ENCODE peak calls at places on chromosomes 11 and 22, in eight cellular contexts. V is AG10803, J is choroid plexus epithelial cell, U is ovary, R is heart left ventricle, A is fibroblast of lung, Y is fibroblast of pulmonary artery, T is bronchial epithelial cell. C is an unnamed sample.

GRCh38 chr22:26367402-26368245 is 61.4 kb upstream of the ASPHD2 start:
- DNase-seq in V (peak; percentile 39), A (peak; percentile 34), U (no peak), Y (peak; percentile 59), T (peak; percentile 45), J (peak; percentile 66), R (peak; percentile 8), C (peak; percentile 58)

GRCh38 chr22:40213478-40213877 is 35.8 kb downstream of the TNRC6B start:
- DNase-seq in A (no peak), R (no peak), T (no peak), U (no peak), V (no peak), J (peak; percentile 26), Y (peak; percentile 22), C (no peak)

GRCh38 chr11:84673753-84674152 is 953.4 kb downstream of the DLG2 start:
- DNase-seq in U (no peak), V (peak; percentile 4), A (peak; percentile 48), Y (no peak), R (no peak), T (peak; percentile 56), J (peak; percentile 1), C (peak; percentile 0)

GRCh38 chr22:49400866-49401598 is 426.6 kb downstream of the BRD1 start:
- DNase-seq in T (no peak), J (peak; percentile 16), Y (peak; percentile 1), U (no peak), A (no peak), V (no peak), R (no peak), C (no peak)

GRCh38 chr11:25247336-25247735 is 750.5 kb downstream of the LUZP2 start:
- DNase-seq in J (peak; percentile 10), V (no peak), Y (no peak), T (peak; percentile 63), A (peak; percentile 1), R (no peak), U (no peak), C (no peak)

GRCh38 chr11:42237701-42238235 is 778.3 kb upstream of the LRRC4C start:
- DNase-seq in J (peak; percentile 8), U (no peak), R (no peak), Y (peak; percentile 59), T (peak; percentile 17), A (peak; percentile 92), V (peak; percentile 44), C (peak; percentile 50)

GRCh38 chr11:117618956-117619355 is 178.1 kb downstream of the DSCAML1 start:
- DNase-seq in Y (no peak), R (no peak), A (no peak), T (no peak), U (no peak), J (no peak), V (no peak), C (no peak)

GRCh38 chr11:76233936-76234703 is 27.8 kb upstream of the WNT11 start:
- DNase-seq in J (peak; percentile 41), R (peak; percentile 65), A (peak; percentile 44), Y (peak; percentile 46), V (peak; percentile 31), U (peak; percentile 73), T (peak; percentile 12), C (peak; percentile 51)

GRCh38 chr11:130817608-130817944 is 98.7 kb downstream of the SNX19 start:
- DNase-seq in U (no peak), T (peak; percentile 48), Y (peak; percentile 51), J (peak; percentile 90), A (peak; percentile 75), V (peak; percentile 93), R (no peak), C (peak; percentile 74)

GRCh38 chr11:103609117-103610066 is 427.0 kb upstream of the DDI1 start:
- DNase-seq in A (peak; percentile 97), J (peak; percentile 98), R (no peak), T (peak; percentile 92), Y (peak; percentile 96), V (peak; percentile 95), U (no peak), C (peak; percentile 96)

GRCh38 chr11:109197656-109198055 is 224.3 kb upstream of the C11orf87 start:
- DNase-seq in A (peak; percentile 70), R (no peak), T (peak; percentile 12), Y (peak; percentile 32), V (peak; percentile 48), J (peak; percentile 48), U (no peak), C (peak; percentile 31)

GRCh38 chr22:50438305-50439275 is 36.2 kb downstream of the SBF1 start:
- DNase-seq in R (no peak), T (no peak), V (no peak), U (peak; percentile 36), J (no peak), A (no peak), Y (no peak), C (no peak)

GRCh38 chr22:49719046-49719445 is 108.6 kb downstream of the BRD1 start:
- DNase-seq in J (no peak), Y (no peak), U (no peak), R (no peak), V (no peak), A (no peak), T (no peak), C (no peak)

GRCh38 chr11:78081583-78081982 is 1.9 kb upstream of the NDUFC2 start:
- DNase-seq in Y (no peak), R (no peak), V (no peak), T (no peak), A (no peak), J (no peak), U (no peak), C (no peak)

GRCh38 chr11:1120532-1121342 is 37.0 kb upstream of the MUC5AC start:
- DNase-seq in Y (no peak), R (no peak), U (peak; percentile 18), A (no peak), J (no peak), T (no peak), V (no peak), C (no peak)

GRCh38 chr11:76636826-76637460 is 33.6 kb downstream of the LRRC32 start:
- DNase-seq in T (no peak), J (no peak), V (no peak), U (no peak), R (no peak), Y (no peak), A (no peak), C (no peak)

GRCh38 chr11:48005133-48005532 is 24.8 kb downstream of the PTPRJ start:
- DNase-seq in R (no peak), A (no peak), T (no peak), J (peak; percentile 66), Y (peak; percentile 57), U (no peak), V (peak; percentile 43), C (peak; percentile 65)

GRCh38 chr11:124674571-124674970 is 867 bp downstream of the SPA17 start:
- DNase-seq in T (no peak), V (no peak), R (no peak), J (no peak), A (no peak), U (no peak), Y (no peak), C (no peak)
- H3K4me3 ChIP-seq in T (no peak overlapping the region), V (peak overlapping the region; percentile 81), R (peak overlapping the region; percentile 79), J (peak overlapping the region; percentile 81), A (peak overlapping the region; percentile 52), U (peak overlapping the region; percentile 79), Y (peak overlapping the region; percentile 76), C (peak overlapping the region; percentile 79)

DNA sequence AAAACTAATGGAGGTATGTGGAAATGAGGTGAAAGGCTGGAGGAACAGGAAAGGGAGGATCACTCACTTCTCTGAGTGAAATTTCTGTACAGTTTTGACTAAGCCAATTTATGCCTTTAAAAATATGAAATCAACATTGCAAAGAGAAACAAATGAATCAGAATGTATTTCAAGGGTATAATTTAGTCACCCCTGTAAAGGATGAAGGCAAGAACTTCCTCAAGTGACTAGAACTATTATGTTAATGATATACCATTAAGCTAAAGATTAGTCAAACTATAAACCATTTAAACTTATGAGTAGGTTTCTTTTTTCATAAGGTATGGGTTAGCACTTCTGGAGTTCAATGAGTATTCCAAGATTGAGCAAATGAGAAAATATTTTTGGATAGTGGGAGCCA is 184.5 kb upstream of the CHORDC1 start:
- DNase-seq in T (no peak), A (no peak), V (no peak), Y (no peak), U (no peak), R (no peak), J (no peak), C (no peak)
- TF ChIP-seq CTCF in T (no peak), A (no peak), V (no peak), Y (no peak), U (no peak), R (no peak), J (no peak), C (no peak)

GRCh38 chr11:71250512-71251158 is 1.7 kb downstream of the SHANK2 start:
- DNase-seq in R (no peak), J (no peak), V (no peak), U (no peak), A (no peak), Y (no peak), T (no peak), C (no peak)

GRCh38 chr11:71252782-71253730 is 679 bp upstream of the SHANK2 start:
- DNase-seq in J (peak; percentile 49), V (peak; percentile 63), A (peak; percentile 56), Y (peak; percentile 27), R (no peak), T (peak; percentile 88), U (no peak), C (peak; percentile 64)

GRCh38 chr11:71251159-71251721 is 1.1 kb downstream of the SHANK2 start:
- DNase-seq in A (no peak), T (no peak), J (no peak), R (no peak), V (no peak), Y (no peak), U (no peak), C (no peak)

GRCh38 chr11:71252434-71252781 is at the start of gene SHANK2:
- DNase-seq in T (no peak), U (no peak), Y (no peak), R (no peak), V (no peak), A (no peak), J (no peak), C (no peak)

GRCh38 chr11:71251761-71252433 is 480 bp downstream of the SHANK2 start:
- DNase-seq in J (no peak), V (no peak), Y (no peak), U (no peak), T (no peak), A (no peak), R (no peak), C (no peak)
- H3K4me3 ChIP-seq in J (peak overlapping the region; percentile 26), V (peak overlapping the region; percentile 38), Y (peak overlapping the region; percentile 31), U (peak overlapping the region; percentile 12), T (peak overlapping the region; percentile 85), A (peak overlapping the region; percentile 57), R (peak overlapping the region; percentile 49), C (peak overlapping the region; percentile 61)

DNA sequence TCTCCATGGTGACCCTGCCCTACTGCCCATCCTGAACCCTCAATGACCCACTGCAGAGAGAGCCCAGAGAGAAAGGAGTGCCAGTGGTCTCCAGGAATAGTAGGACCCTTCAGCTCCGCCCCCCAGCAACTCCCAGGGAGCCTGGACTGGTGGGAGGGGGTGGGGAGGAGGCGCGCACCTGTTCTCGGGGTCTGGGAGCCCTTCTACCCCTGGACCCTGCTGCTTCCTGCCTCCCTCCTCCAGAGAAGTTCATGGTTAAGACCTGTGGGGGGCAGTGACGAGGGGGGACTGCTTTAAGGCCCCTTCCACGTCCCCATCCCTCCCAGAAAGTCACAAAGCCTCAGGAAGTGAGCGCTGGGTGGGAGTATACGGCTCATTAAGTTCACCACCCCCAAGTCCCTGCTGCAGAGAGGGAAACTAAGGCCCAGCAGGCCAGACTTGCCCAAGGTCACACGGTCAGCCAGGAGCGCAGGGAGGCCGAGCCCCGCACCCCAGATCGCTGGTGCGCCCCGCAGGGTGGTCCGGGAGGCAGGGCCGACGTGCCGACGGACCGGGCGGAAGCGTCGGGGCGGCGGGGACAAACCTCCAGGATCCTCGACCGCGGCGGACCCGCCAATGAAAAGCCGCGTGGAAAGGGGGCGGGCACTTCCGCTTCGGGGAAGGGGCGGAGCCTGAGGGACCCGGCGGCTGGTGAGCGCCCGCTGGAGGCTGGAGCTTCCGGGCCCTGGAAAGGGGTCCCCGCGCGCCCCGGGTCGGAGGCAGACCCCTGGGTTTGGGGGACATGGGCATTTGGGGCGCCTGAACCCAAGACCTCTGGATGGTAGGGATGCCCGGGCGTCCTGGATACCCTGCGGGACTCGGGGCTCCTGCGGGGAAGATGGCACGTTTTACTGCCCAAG is at the start of the genes NUDT22 and TRPT1:
- DNase-seq in V (peak; percentile 65), J (peak; percentile 80), A (peak; percentile 72), Y (peak; percentile 69), T (peak; percentile 53), R (peak; percentile 93), U (peak; percentile 95), C (peak; percentile 66)
- TF ChIP-seq CTCF in V (peak; percentile 28), J (peak; percentile 45), A (peak; percentile 28), Y (peak; percentile 22), T (peak; percentile 32), R (peak; percentile 3), U (peak; percentile 10), C (peak; percentile 29)